ENCODE peak calls at places on chromosomes 12 and 14, in five cellular contexts. L is esophagus squamous epithelium, N is IMR-90, S is A549, F is H1. V is an unnamed sample.

GRCh38 chr12:109680521-109681030 is 33.0 kb upstream of the FAM222A start:
- DNase-seq in L (no peak), N (no peak), S (no peak), F (no peak), V (no peak)

GRCh38 chr12:23084236-23084995 is 459.4 kb downstream of the ETNK1 start:
- DNase-seq in L (no peak), N (peak), S (peak), F (no peak), V (no peak)

GRCh38 chr14:103311171-103311997 is 22.7 kb upstream of the EIF5 start:
- DNase-seq in L (no peak), N (no peak), S (no peak), F (no peak), V (no peak)

GRCh38 chr14:66476964-66477363 is 9.2 kb upstream of the CCDC196 start:
- DNase-seq in L (no peak), N (peak), S (peak), F (no peak), V (no peak)

GRCh38 chr12:70628701-70629480 is 8.3 kb downstream of the PTPRB start:
- DNase-seq in L (no peak), N (no peak), S (no peak), F (no peak), V (no peak)

GRCh38 chr14:95265106-95266094 is 54.3 kb downstream of the CLMN start:
- DNase-seq in L (no peak), N (peak), S (peak), F (no peak), V (peak)

GRCh38 chr12:130768120-130768519 is 52.0 kb upstream of the RIMBP2 start:
- DNase-seq in L (no peak), N (no peak), S (no peak), F (no peak), V (no peak)

GRCh38 chr12:52043386-52044212 is 7.6 kb upstream of the NR4A1 start:
- DNase-seq in L (no peak), N (no peak), S (no peak), F (no peak), V (no peak)

GRCh38 chr12:49230176-49230575 is 34.7 kb upstream of the TUBA1C start:
- DNase-seq in L (no peak), N (no peak), S (no peak), F (no peak), V (no peak)

GRCh38 chr12:16583991-16584745 is 21.8 kb downstream of the LMO3 start:
- DNase-seq in L (no peak), N (peak), S (no peak), F (no peak), V (no peak)

GRCh38 chr12:124085419-124085818 is 112.4 kb downstream of the ZNF664 start:
- DNase-seq in L (no peak), N (no peak), S (no peak), F (no peak), V (no peak)

GRCh38 chr12:125512541-125513298 is 447.5 kb downstream of the AACS start:
- DNase-seq in L (no peak), N (no peak), S (no peak), F (no peak), V (no peak)

GRCh38 chr12:114916531-114916930 is 232.6 kb upstream of the TBX3 start:
- DNase-seq in L (no peak), N (no peak), S (no peak), F (no peak), V (no peak)

GRCh38 chr14:102140750-102141145 is 1.1 kb downstream of the WDR20 start:
- DNase-seq in L (no peak), N (no peak), S (no peak), F (no peak), V (no peak)

GRCh38 chr14:75341639-75342038 is 63.0 kb downstream of the FOS start:
- DNase-seq in L (no peak), N (no peak), S (no peak), F (no peak), V (no peak)

GRCh38 chr14:75342762-75343599 is 64.4 kb downstream of the FOS start:
- DNase-seq in L (no peak), N (no peak), S (no peak), F (no peak), V (no peak)

GRCh38 chr14:75343914-75344313 is 65.3 kb downstream of the FOS start:
- DNase-seq in L (no peak), N (no peak), S (no peak), F (no peak), V (no peak)

GRCh38 chr14:75339059-75339458 is 60.4 kb downstream of the FOS start:
- DNase-seq in L (no peak), N (peak), S (no peak), F (no peak), V (no peak)

GRCh38 chr14:75340921-75341320 is 62.3 kb downstream of the FOS start:
- DNase-seq in L (no peak), N (no peak), S (no peak), F (no peak), V (no peak)
- TF ChIP-seq POLR2A in L (no peak), N (no peak), S (no peak), F (no peak), V (no peak)

DNA sequence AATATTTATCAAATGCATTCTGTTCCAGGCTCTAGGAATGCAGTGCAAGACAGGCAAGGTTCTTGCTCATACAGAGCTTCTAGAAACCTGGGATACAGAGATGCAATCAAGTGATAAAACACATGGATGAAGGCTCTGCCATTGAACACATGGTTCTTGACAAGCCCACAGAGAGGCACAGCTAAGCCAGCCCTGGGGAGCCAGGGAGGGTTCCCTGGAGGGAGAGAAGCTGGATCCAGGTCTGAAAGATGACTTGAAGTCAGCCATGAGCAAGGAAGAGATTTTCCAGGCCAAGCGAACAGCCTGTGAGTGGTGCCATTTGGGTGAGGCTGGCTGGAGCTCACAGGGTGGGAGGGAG is 66.2 kb downstream of the IRF2BPL start:
- DNase-seq in L (no peak), N (no peak), S (no peak), F (no peak), V (no peak)
- TF ChIP-seq POLR2A in L (no peak), N (no peak), S (no peak), F (no peak), V (no peak)

DNA sequence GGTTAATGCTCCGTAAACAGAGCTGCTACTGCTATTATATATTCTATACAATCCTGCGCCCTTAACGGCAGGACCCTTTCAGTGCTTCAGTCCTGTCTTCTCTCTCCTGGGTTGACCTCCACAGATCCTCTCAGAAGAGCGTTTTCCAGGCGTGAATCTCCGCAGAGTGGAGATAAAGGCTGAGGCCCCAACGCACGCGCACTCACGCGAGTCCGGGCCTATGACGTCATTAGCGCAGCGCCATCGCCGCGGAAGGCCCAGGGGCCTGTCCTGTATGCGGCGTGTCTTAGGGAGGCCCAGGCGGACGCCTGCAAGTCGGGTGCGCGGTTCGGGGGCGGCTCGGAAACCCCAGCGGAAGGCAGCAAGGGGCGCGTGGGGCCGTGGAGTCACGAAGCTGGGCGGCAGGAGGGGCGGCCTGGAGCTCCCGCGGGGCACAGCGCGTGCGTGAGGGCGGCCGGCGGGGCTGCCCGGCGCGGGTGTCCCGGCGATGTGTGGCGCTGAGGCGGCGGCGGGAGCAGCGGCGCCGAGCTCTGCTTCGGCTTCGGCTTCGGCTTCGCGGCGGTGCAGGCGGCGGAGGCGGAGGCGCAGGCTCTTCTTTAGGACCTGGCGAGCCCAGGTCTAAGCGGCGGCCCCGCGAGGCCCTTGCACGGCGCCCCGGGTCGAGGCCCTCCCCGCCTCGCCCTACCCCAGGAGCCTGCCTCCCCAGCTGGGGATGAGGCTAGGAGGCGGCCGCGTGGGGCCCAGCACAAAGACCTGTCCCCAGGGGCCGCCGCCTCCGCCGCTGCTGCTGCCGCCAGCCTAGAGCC is at the start of gene MAPKAPK5:
- DNase-seq in L (peak), N (peak), S (peak), F (peak), V (peak)
- TF ChIP-seq POLR2A in L (peak), N (peak), S (peak), F (peak), V (peak)

GRCh38 chr12:92144631-92145480 is 790 bp downstream of the BTG1 start:
- DNase-seq in L (no peak), N (peak), S (peak), F (peak), V (no peak)
- TF ChIP-seq POLR2A in L (peak), N (no peak), S (peak), F (no peak), V (peak)

GRCh38 chr14:31025335-31026075 is at the start of gene AP4S1:
- DNase-seq in L (no peak), N (no peak), S (peak), F (peak), V (peak)

GRCh38 chr14:31026076-31026394 is at the start of gene STRN3:
- DNase-seq in L (no peak), N (no peak), S (no peak), F (no peak), V (no peak)

GRCh38 chr14:31024577-31025334 is 693 bp upstream of the AP4S1 start:
- DNase-seq in L (no peak), N (peak), S (no peak), F (no peak), V (no peak)

GRCh38 chr14:31027847-31028246 is 1.7 kb upstream of the STRN3 start:
- DNase-seq in L (no peak), N (no peak), S (no peak), F (no peak), V (no peak)

GRCh38 chr14:31026395-31027096 is 367 bp upstream of the STRN3 start:
- DNase-seq in L (peak), N (peak), S (peak), F (peak), V (peak)
- TF ChIP-seq POLR2A in L (peak), N (peak), S (no peak), F (no peak), V (peak)

GRCh38 chr12:41512531-41512930 is 324.4 kb downstream of the PDZRN4 start:
- DNase-seq in L (no peak), N (no peak), S (no peak), F (no peak), V (no peak)

GRCh38 chr12:41515953-41516352 is 327.8 kb downstream of the PDZRN4 start:
- DNase-seq in L (no peak), N (no peak), S (no peak), F (no peak), V (no peak)

GRCh38 chr12:41514050-41514449 is 325.9 kb downstream of the PDZRN4 start:
- DNase-seq in L (no peak), N (no peak), S (no peak), F (no peak), V (no peak)

GRCh38 chr12:41511247-41511646 is 323.1 kb downstream of the PDZRN4 start:
- DNase-seq in L (no peak), N (no peak), S (no peak), F (no peak), V (no peak)

DNA sequence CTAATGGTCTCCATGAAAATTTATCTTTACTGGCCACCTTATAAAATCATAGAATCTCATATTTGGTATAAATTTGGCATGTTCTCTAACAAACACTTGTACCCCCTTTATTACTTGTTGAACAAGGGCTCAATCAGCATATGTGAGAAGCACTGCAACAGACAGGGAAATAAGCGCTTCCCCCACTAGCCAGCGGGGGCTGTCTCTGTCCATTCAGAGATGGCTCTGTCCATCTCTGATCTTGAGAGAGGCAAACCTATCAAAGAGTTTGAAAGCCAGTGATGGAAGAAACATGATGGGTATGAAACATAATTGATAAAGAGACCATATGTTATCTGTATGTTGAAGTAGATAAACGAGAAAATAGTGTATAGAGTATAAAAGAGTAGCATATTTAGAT is 326.8 kb downstream of the PDZRN4 start:
- DNase-seq in L (no peak), N (no peak), S (no peak), F (no peak), V (no peak)
- TF ChIP-seq POLR2A in L (no peak), N (no peak), S (no peak), F (no peak), V (no peak)

DNA sequence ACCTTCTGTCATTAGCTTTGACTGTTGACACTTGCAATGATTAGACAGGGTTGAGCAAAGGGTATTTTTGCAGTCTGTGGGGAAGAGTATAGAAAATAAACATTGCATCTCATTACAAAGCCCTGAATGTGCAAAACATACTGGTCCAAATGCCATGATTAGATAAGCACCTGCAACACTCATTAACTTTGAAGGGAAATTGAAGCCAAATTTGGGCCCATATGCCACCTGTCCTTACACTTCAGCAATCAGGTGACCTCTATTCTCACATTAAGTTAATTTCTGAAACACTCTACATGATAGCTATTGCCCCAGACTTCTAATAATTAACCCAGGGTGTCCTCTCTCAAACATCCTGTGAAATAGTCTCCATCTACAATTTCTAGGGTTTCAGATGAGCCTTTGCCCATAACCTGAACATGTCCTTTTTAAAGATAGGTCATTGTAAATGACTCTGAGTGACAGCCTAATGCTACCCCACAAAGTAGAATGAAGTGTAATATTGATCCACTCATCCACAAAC is 155.9 kb upstream of the PLEKHG7 start:
- DNase-seq in L (no peak), N (no peak), S (no peak), F (no peak), V (no peak)
- TF ChIP-seq POLR2A in L (no peak), N (no peak), S (no peak), F (no peak), V (no peak)

GRCh38 chr12:6647083-6647604 is at the start of gene ACRBP:
- DNase-seq in L (no peak), N (peak), S (no peak), F (peak), V (no peak)
- TF ChIP-seq POLR2A in L (peak), N (no peak), S (no peak), F (no peak), V (no peak)

DNA sequence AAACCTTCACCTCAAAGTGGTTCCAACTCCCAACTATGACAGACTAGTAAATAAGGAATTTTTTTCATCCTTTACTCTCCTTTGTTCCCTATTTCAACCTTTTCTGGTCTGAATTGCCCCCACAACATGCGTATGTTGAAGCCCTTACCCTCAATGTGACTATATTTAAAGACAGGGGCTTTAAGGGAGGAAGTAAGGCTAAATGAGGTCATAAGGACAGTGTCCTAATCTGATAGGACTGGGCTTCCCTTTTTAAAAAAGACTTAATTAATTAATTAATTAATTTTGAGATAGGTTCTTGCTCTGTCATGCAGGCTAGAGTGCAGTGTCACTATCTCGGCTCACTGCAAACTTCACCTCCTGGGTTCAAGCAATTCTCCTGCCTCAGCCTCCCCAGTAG is 86.3 kb downstream of the VCPKMT start:
- DNase-seq in L (no peak), N (no peak), S (no peak), F (no peak), V (no peak)
- TF ChIP-seq POLR2A in L (no peak), N (no peak), S (no peak), F (no peak), V (no peak)

V was measured in H54.